ENCODE peak calls at places on chromosomes 12 and 14, in four cellular contexts. Q is K562, B is GM12878, V is HepG2. T is an unnamed sample.

GRCh38 chr12:53180270-53180930 is at the start of the genes CSAD and ZNF740:
- DNase-seq in B (peak; percentile 91), V (peak; percentile 95), Q (peak; percentile 99), T (peak; percentile 96)

GRCh38 chr12:131621701-131622421 is 89.0 kb upstream of the SFSWAP start:
- DNase-seq in Q (peak; percentile 28), B (no peak), V (no peak), T (no peak)

GRCh38 chr12:52521175-52521574 is 981 bp upstream of the KRT5 start:
- DNase-seq in Q (peak; percentile 6), B (no peak), V (no peak), T (no peak)

GRCh38 chr12:6963741-6964446 is 6.6 kb downstream of the PHB2 start:
- DNase-seq in B (no peak), Q (no peak), V (no peak), T (no peak)

GRCh38 chr14:19771895-19772430 is 1.3 kb upstream of the OR4M1 start:
- DNase-seq in Q (no peak), B (no peak), V (no peak), T (no peak)

GRCh38 chr14:55891692-55892091 is 226.5 kb upstream of the PELI2 start:
- DNase-seq in V (no peak), B (no peak), Q (no peak), T (peak; percentile 34)

GRCh38 chr14:104843442-104844305 is 21.4 kb upstream of the CEP170B start:
- DNase-seq in Q (no peak), V (no peak), B (no peak), T (peak; percentile 77)

GRCh38 chr14:103041464-103041863 is 15.9 kb downstream of the CDC42BPB start:
- DNase-seq in Q (no peak), V (no peak), B (no peak), T (no peak)

GRCh38 chr12:100573499-100574261 is at the start of gene GAS2L3:
- DNase-seq in Q (peak; percentile 84), B (no peak), V (peak; percentile 83), T (peak; percentile 92)

GRCh38 chr12:51326762-51327439 is 2.9 kb upstream of the BIN2 start:
- DNase-seq in V (no peak), B (peak; percentile 77), Q (peak; percentile 90), T (no peak)
- TF ChIP-seq CREB1 in V (no peak), B (no peak), Q (no peak), T (no peak)

GRCh38 chr12:57454213-57454565 is 918 bp upstream of the INHBE start:
- DNase-seq in V (no peak), Q (no peak), B (no peak), T (no peak)

GRCh38 chr12:57454566-57455373 is at the start of gene INHBE:
- DNase-seq in V (peak; percentile 92), Q (peak; percentile 90), B (no peak), T (peak; percentile 96)

GRCh38 chr12:57456737-57457490 is 1.8 kb downstream of the INHBE start:
- DNase-seq in V (no peak), B (no peak), Q (no peak), T (no peak)

GRCh38 chr12:57455374-57456144 is 452 bp downstream of the INHBE start:
- DNase-seq in Q (no peak), V (no peak), B (no peak), T (no peak)

DNA sequence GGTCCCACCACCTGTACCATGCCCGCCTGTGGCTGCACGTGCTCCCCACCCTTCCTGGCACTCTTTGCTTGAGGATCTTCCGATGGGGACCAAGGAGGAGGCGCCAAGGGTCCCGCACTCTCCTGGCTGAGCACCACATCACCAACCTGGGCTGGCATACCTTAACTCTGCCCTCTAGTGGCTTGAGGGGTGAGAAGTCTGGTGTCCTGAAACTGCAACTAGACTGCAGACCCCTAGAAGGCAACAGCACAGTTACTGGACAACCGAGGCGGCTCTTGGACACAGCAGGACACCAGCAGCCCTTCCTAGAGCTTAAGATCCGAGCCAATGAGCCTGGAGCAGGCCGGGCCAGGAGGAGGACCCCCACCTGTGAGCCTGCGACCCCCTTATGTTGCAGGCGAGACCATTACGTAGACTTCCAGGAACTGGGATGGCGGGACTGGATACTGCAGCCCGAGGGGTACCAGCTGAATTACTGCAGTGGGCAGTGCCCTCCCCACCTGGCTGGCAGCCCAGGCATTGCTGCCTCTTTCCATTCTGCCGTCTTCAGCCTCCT is 1.1 kb downstream of the INHBE start:
- DNase-seq in B (no peak), Q (peak; percentile 75), V (peak; percentile 77), T (peak; percentile 75)
- TF ChIP-seq NR2C2 in B (no peak), Q (no peak), V (no peak), T (no peak)

GRCh38 chr12:95648990-95649791 is 97.9 kb upstream of the USP44 start:
- DNase-seq in Q (no peak), V (no peak), B (no peak), T (no peak)

GRCh38 chr12:95658386-95658785 is 107.1 kb upstream of the USP44 start:
- DNase-seq in B (no peak), Q (no peak), V (no peak), T (no peak)

DNA sequence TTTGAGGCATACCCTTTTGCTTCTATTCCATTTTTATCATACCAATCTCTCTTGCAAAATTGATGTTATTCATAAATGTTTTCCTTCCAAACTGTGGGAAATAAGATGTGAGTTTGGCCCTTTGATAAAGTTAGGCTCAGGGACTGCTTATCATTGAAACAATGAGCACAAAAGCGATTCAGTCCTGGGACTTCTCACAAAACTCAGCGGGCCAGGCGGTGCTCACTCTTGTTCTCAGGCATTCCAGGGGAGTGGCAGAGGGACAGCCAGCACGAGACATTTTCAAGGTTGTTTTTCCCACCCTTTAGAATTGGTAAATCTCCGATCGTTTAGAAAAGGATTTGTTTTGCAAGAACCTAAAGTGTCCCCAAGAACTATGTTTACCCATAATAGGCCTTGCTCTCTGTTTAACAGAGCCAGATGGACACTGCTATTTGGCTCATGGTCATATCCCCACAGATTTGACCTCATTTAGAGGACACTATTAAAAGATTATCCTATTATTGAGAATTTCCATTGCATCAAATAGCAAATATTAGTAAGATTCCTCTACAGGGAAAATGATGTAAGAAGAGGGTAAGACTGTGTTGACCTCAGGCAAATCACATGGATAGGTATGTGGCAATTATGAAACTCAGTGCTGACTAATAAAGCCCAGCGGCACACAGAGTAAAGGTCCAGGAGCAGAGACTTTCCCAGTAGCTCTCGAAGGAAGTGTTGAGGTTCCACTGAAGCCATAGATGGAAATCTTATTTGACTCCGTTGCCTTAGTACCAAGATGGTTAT is 102.7 kb upstream of the USP44 start:
- DNase-seq in Q (no peak), V (peak; percentile 70), B (no peak), T (no peak)
- TF ChIP-seq CREB1 in Q (no peak), V (no peak), B (no peak), T (no peak)

GRCh38 chr14:78207414-78207813 is 37.2 kb downstream of the NRXN3 start:
- DNase-seq in V (no peak), Q (no peak), B (no peak), T (no peak)
- TF ChIP-seq NR2C2 in V (no peak), Q (no peak), B (no peak), T (no peak)

GRCh38 chr12:109621271-109621671 is 47.7 kb downstream of the MVK start:
- DNase-seq in V (no peak), B (no peak), Q (no peak), T (no peak)
- TF ChIP-seq CREB1 in V (no peak), B (no peak), Q (no peak), T (no peak)

DNA sequence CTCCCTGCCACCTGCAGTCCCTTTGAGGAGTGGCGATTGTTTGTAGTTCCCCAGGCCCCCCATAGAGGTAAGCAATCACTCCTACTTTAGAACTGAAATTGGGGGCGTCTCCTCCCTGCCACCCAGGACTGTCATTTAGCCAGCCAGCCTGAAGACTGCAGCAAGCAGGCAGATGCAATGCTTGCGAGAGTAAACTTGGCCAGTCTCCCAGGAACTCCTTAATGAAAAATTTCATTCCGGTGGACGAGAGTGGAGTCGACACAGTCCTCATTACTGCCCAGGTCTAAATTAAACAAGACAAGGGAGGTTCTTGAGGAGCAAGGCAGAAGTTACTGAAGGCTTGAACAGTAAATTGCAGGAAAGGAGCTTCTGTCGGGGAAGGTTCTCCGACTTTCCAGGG is 239.5 kb downstream of the SLC41A2 start:
- DNase-seq in B (no peak), V (no peak), Q (no peak), T (no peak)
- TF ChIP-seq NR2C2 in B (no peak), V (no peak), Q (no peak), T (no peak)

GRCh38 chr12:77210724-77211123 is 145.4 kb upstream of the E2F7 start:
- DNase-seq in B (no peak), Q (no peak), V (no peak), T (no peak)
- TF ChIP-seq CREB1 in B (no peak), Q (no peak), V (no peak), T (no peak)

DNA sequence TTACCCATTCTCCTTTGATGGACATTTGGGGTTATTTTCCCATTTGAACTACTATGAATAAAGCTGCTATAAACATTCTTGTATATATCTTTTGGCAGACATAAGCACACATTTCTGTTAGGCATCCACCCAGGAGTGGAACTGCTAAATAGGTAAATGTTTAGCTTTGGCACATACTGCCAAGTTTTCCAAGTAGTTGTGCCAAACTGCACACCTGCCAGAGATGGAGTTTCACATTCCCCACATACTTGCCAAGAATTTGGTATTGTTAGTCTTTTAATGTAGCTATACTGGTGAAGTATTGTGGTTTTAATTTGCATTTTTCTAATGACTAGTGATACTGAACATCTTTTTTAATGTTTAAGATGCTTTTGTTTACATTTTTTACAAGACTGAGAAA is 201.0 kb downstream of the GXYLT1 start:
- DNase-seq in B (no peak), V (no peak), Q (no peak), T (no peak)
- TF ChIP-seq NR2C2 in B (no peak), V (no peak), Q (no peak), T (no peak)